ENCODE peak calls at places on chromosomes 7 and 10, in five cellular contexts. R is PC-3, Z is hepatocyte, I is SK-N-SH, F is PC-9. N is an unnamed sample.

GRCh38 chr10:107653832-107654287 is 489.4 kb upstream of the SORCS1 start:
- DNase-seq in I (no peak), F (no peak), R (peak; percentile 47), Z (peak; percentile 41), N (no peak)

GRCh38 chr10:19730848-19731247 is 85.4 kb upstream of the PLXDC2 start:
- DNase-seq in Z (no peak), I (no peak), F (no peak), R (no peak), N (no peak)

GRCh38 chr7:157668221-157668883 is 331.5 kb downstream of the DNAJB6 start:
- DNase-seq in I (peak; percentile 75), Z (no peak), F (no peak), R (no peak), N (no peak)

GRCh38 chr7:2926120-2926897 is 82.2 kb upstream of the GNA12 start:
- DNase-seq in Z (no peak), F (no peak), I (peak; percentile 17), R (no peak), N (no peak)

GRCh38 chr10:20714518-20714917 is 182.6 kb downstream of the NEBL start:
- DNase-seq in I (no peak), R (peak; percentile 39), F (no peak), Z (peak; percentile 14), N (no peak)

GRCh38 chr10:111765216-111765615 is 418.3 kb downstream of the GPAM start:
- DNase-seq in I (no peak), F (no peak), Z (no peak), R (no peak), N (no peak)

GRCh38 chr7:55236454-55236853 is 128.7 kb upstream of the LANCL2 start:
- DNase-seq in R (no peak), F (no peak), Z (no peak), I (no peak), N (no peak)

GRCh38 chr10:73641272-73642060 is at the start of gene MYOZ1:
- DNase-seq in Z (no peak), R (peak; percentile 39), I (no peak), F (no peak), N (peak; percentile 18)

GRCh38 chr7:155930061-155930460 is 117.8 kb upstream of the SHH start:
- DNase-seq in I (no peak), Z (no peak), R (no peak), F (no peak), N (no peak)

GRCh38 chr10:14481752-14482151 is 151.0 kb upstream of the FRMD4A start:
- DNase-seq in R (no peak), Z (no peak), F (no peak), I (no peak), N (no peak)

GRCh38 chr10:6601224-6601805 is 21.2 kb upstream of the PRKCQ start:
- DNase-seq in R (no peak), I (no peak), Z (no peak), F (no peak), N (no peak)

GRCh38 chr7:100516135-100516812 is 22.7 kb upstream of the AGFG2 start:
- DNase-seq in F (peak; percentile 79), R (no peak), I (peak; percentile 79), Z (peak; percentile 21), N (peak; percentile 25)

GRCh38 chr7:69845721-69846495 is 247.6 kb downstream of the AUTS2 start:
- DNase-seq in Z (no peak), F (no peak), I (no peak), R (no peak), N (no peak)

GRCh38 chr7:150665075-150665794 is 20.3 kb upstream of the GIMAP2 start:
- DNase-seq in F (no peak), I (no peak), R (peak; percentile 7), Z (no peak), N (no peak)

GRCh38 chr7:138258194-138258554 is 181.9 kb downstream of the AKR1D1 start:
- DNase-seq in I (no peak), F (no peak), Z (no peak), R (no peak), N (no peak)

GRCh38 chr7:147774461-147774860 is 816.1 kb upstream of the C7orf33 start:
- DNase-seq in R (no peak), Z (no peak), F (no peak), I (no peak), N (no peak)

GRCh38 chr10:11823122-11823988 is at the start of gene PROSER2:
- DNase-seq in F (no peak), R (peak; percentile 61), Z (peak; percentile 86), I (peak; percentile 82), N (peak; percentile 67)

GRCh38 chr7:143145-143751 is 49.1 kb upstream of the FAM20C start:
- DNase-seq in R (no peak), I (no peak), Z (no peak), F (no peak), N (no peak)

GRCh38 chr7:136023134-136023869 is 46.1 kb upstream of the MTPN start:
- DNase-seq in F (no peak), R (no peak), I (no peak), Z (no peak), N (no peak)

GRCh38 chr7:33062023-33062781 is at the start of gene NT5C3A:
- DNase-seq in I (peak; percentile 85), R (peak; percentile 35), F (peak; percentile 47), Z (peak; percentile 63), N (peak; percentile 64)

GRCh38 chr10:50918529-50918928 is 33.1 kb upstream of the A1CF start:
- DNase-seq in F (no peak), Z (no peak), R (no peak), I (no peak), N (no peak)

GRCh38 chr10:26407406-26407969 is 30.7 kb upstream of the APBB1IP start:
- DNase-seq in R (peak; percentile 17), F (no peak), Z (peak; percentile 66), I (no peak), N (no peak)

GRCh38 chr10:78194539-78195402 is 161.1 kb downstream of the RPS24 start:
- DNase-seq in F (no peak), Z (no peak), R (peak; percentile 64), I (peak; percentile 84), N (no peak)

GRCh38 chr10:105071980-105072379 is 430.9 kb downstream of the SORCS3 start:
- DNase-seq in Z (no peak), F (no peak), I (no peak), R (no peak), N (no peak)

GRCh38 chr10:84265378-84265777 is 20.5 kb downstream of the RGR start:
- DNase-seq in F (no peak), I (no peak), R (no peak), Z (no peak), N (no peak)

GRCh38 chr7:80182630-80183276 is 48.1 kb downstream of the GNAI1 start:
- DNase-seq in Z (no peak), R (peak; percentile 50), F (no peak), I (no peak), N (peak; percentile 80)

GRCh38 chr10:13349776-13350274 is 1.7 kb upstream of the SEPHS1 start:
- DNase-seq in F (peak; percentile 36), I (peak; percentile 39), Z (peak; percentile 81), R (peak; percentile 7), N (peak; percentile 97)

GRCh38 chr7:146626912-146627311 is 510.3 kb downstream of the CNTNAP2 start:
- DNase-seq in I (no peak), Z (no peak), F (no peak), R (no peak), N (no peak)

GRCh38 chr7:99098824-99099498 is 44.9 kb downstream of the SMURF1 start:
- DNase-seq in F (peak; percentile 66), Z (peak; percentile 67), R (peak; percentile 56), I (no peak), N (peak; percentile 86)

GRCh38 chr7:19963695-19964094 is 190.3 kb upstream of the TMEM196 start:
- DNase-seq in R (no peak), I (no peak), Z (no peak), F (no peak), N (no peak)

GRCh38 chr7:139427029-139427420 is 56.4 kb downstream of the KLRG2 start:
- DNase-seq in I (no peak), Z (no peak), R (no peak), F (no peak), N (no peak)

GRCh38 chr7:139427788-139428187 is 55.7 kb downstream of the KLRG2 start:
- DNase-seq in R (peak; percentile 15), Z (no peak), F (no peak), I (no peak), N (no peak)

GRCh38 chr7:139431459-139431858 is 52.0 kb downstream of the KLRG2 start:
- DNase-seq in I (no peak), Z (no peak), F (no peak), R (no peak), N (no peak)

GRCh38 chr7:139430443-139430842 is 53.0 kb downstream of the KLRG2 start:
- DNase-seq in F (no peak), R (no peak), I (no peak), Z (no peak), N (no peak)

GRCh38 chr7:139431010-139431409 is 52.5 kb downstream of the KLRG2 start:
- DNase-seq in I (no peak), F (peak; percentile 93), R (peak; percentile 93), Z (peak; percentile 48), N (no peak)
- TF ChIP-seq CTCF in I (no peak), F (no peak), R (no peak), Z (no peak), N (no peak)

GRCh38 chr7:94971051-94971867 is 63.9 kb downstream of the PPP1R9A start:
- DNase-seq in I (no peak), F (no peak), Z (no peak), R (peak; percentile 43), N (no peak)

GRCh38 chr7:94970085-94970576 is 62.7 kb downstream of the PPP1R9A start:
- DNase-seq in F (no peak), I (no peak), R (no peak), Z (no peak), N (no peak)

GRCh38 chr7:94972296-94972695 is 64.9 kb downstream of the PPP1R9A start:
- DNase-seq in R (peak; percentile 87), F (peak; percentile 59), I (no peak), Z (no peak), N (no peak)

GRCh38 chr7:94973844-94974243 is 66.5 kb downstream of the PPP1R9A start:
- DNase-seq in I (no peak), R (no peak), F (no peak), Z (no peak), N (no peak)

DNA sequence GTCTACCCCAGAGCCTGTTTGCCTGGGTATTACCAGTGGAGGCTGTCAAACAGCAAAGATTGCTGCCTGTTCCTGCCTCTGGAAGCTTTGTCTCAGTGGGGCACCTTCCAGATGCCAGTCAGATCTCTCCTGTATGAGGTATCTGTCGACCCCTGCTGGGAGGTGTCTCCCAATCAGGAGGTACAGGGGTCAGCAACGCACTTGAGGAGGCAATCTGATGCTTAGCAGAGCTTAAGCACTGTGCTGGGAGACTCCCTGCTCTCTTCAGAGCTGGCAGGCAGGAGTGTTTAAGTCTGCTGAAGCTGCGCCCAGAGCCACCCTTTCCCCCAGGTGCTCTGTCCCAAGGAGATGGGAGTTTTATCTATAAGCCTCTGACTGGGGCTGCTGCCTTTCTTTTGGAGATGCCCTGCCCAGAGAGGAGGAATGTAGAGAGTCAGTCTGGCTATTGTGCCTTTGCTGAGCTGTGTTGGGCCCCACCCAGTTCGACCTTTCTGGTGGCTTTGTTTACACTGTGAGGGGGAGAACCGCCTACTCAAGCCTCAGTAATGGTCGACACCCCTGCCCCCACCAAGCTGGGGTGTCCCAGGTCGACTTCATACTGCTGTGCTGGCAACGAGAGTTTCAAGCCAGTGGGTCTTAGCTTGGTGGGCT is 62.2 kb downstream of the PPP1R9A start:
- DNase-seq in F (no peak), Z (peak; percentile 13), R (peak; percentile 19), I (no peak), N (peak; percentile 47)
- H3K9me2 ChIP-seq in F (no peaks in the 10 kb centered on the region), Z (no peaks in the 10 kb centered on the region), R (no peaks in the 10 kb centered on the region), I (no peaks in the 10 kb centered on the region), N (no peaks in the 10 kb centered on the region)

GRCh38 chr10:66586073-66586472 is 339.8 kb upstream of the LRRTM3 start:
- DNase-seq in Z (peak; percentile 12), R (peak; percentile 83), F (no peak), I (no peak), N (peak; percentile 61)
- TF ChIP-seq CTCF in Z (peak; percentile 27), R (peak; percentile 91), F (no peak), I (peak; percentile 50), N (peak; percentile 76)

GRCh38 chr7:65820287-65820950 is 52.5 kb upstream of the VKORC1L1 start:
- DNase-seq in Z (no peak), I (no peak), R (peak; percentile 3), F (no peak), N (peak; percentile 75)
- H3K9me2 ChIP-seq in Z (no peaks in the 10 kb centered on the region), I (no peaks in the 10 kb centered on the region), R (no peaks in the 10 kb centered on the region), F (no peaks in the 10 kb centered on the region), N (no peaks in the 10 kb centered on the region)